ENCODE peak calls at places on chromosomes 11 and 22, in seven cellular contexts. E is right lobe of liver, Q is sigmoid colon, R is mesendoderm, U is non-pigmented ciliary epithelial cell, O is foreskin fibroblast, I is G401. M is an unnamed sample.

GRCh38 chr11:77609234-77609633 is 19.5 kb downstream of the AQP11 start:
- DNase-seq in Q (no peak), R (no peak), I (no peak), U (no peak), O (no peak), E (no peak), M (no peak)

GRCh38 chr11:102405501-102405900 is 47.1 kb downstream of the TMEM123 start:
- DNase-seq in E (no peak), U (no peak), R (no peak), O (no peak), Q (no peak), I (no peak), M (no peak)

GRCh38 chr11:61923166-61924015 is 6.0 kb upstream of the RAB3IL1 start:
- DNase-seq in I (no peak), Q (peak; percentile 95), U (no peak), O (peak; percentile 85), E (peak; percentile 75), R (peak; percentile 83), M (peak; percentile 74)

GRCh38 chr11:65575568-65576231 is at the start of gene EHBP1L1:
- DNase-seq in Q (peak; percentile 88), O (peak; percentile 80), U (no peak), E (peak; percentile 82), R (peak; percentile 39), I (no peak), M (peak; percentile 77)

GRCh38 chr11:45663486-45664375 is 1.7 kb downstream of the CHST1 start:
- DNase-seq in U (no peak), E (peak; percentile 42), O (peak; percentile 28), Q (peak; percentile 34), I (no peak), R (peak; percentile 63), M (no peak)

GRCh38 chr11:12771875-12772274 is 97.7 kb downstream of the TEAD1 start:
- DNase-seq in E (no peak), U (no peak), O (no peak), Q (no peak), I (no peak), R (no peak), M (no peak)

GRCh38 chr22:42959472-42960145 is 55.3 kb downstream of the PACSIN2 start:
- DNase-seq in O (no peak), I (peak; percentile 84), Q (peak; percentile 77), R (peak; percentile 84), E (peak; percentile 77), U (peak; percentile 76), M (no peak)

GRCh38 chr22:37032535-37033460 is 13.3 kb downstream of the MPST start:
- DNase-seq in U (no peak), R (peak; percentile 72), I (no peak), E (peak; percentile 91), O (peak; percentile 50), Q (no peak), M (no peak)

GRCh38 chr22:42294034-42294985 is 23.9 kb upstream of the TCF20 start:
- DNase-seq in Q (no peak), E (no peak), U (no peak), I (no peak), O (peak; percentile 78), R (peak; percentile 89), M (peak; percentile 93)

M was measured in neural progenitor cell.